ENCODE peak calls at places on chromosomes 3 and 15, in ten cellular contexts. O, X, C, J, R, M, D, F, L and S are unnamed samples.

GRCh38 chr3:58116161-58116955 is 94.4 kb downstream of the DNASE1L3 start:
- DNase-seq in O (no peak), X (no peak), C (peak), J (no peak), R (peak), M (no peak), D (no peak), F (no peak), L (no peak), S (peak)

GRCh38 chr3:171162986-171163723 is 136.6 kb upstream of the SLC2A2 start:
- DNase-seq in O (no peak), X (no peak), C (no peak), J (peak), R (no peak), M (no peak), D (no peak), F (no peak), L (no peak), S (no peak)

GRCh38 chr15:20340931-20341661 is 200.5 kb downstream of the GOLGA6L6 start:
- DNase-seq in O (no peak), X (peak), C (no peak), J (no peak), R (no peak), M (peak), D (peak), F (no peak), L (peak), S (no peak)

GRCh38 chr3:171811059-171811912 is 1.0 kb upstream of the PLD1 start:
- DNase-seq in O (peak), X (no peak), C (no peak), J (no peak), R (no peak), M (no peak), D (peak), F (no peak), L (no peak), S (no peak)

GRCh38 chr15:50148362-50148963 is 29.4 kb upstream of the ATP8B4 start:
- DNase-seq in O (peak), X (no peak), C (no peak), J (peak), R (peak), M (no peak), D (peak), F (no peak), L (peak), S (no peak)

GRCh38 chr15:43361313-43361903 is 9.4 kb downstream of the ZSCAN29 start:
- DNase-seq in O (no peak), X (no peak), C (no peak), J (no peak), R (peak), M (no peak), D (no peak), F (no peak), L (no peak), S (no peak)

GRCh38 chr3:53174346-53175250 is 13.6 kb downstream of the PRKCD start:
- DNase-seq in O (no peak), X (no peak), C (no peak), J (no peak), R (no peak), M (no peak), D (no peak), F (no peak), L (no peak), S (no peak)

GRCh38 chr15:58148633-58149032 is 10.5 kb downstream of the AQP9 start:
- DNase-seq in O (no peak), X (no peak), C (no peak), J (no peak), R (no peak), M (no peak), D (no peak), F (no peak), L (no peak), S (no peak)

GRCh38 chr3:183298708-183299153 is 45.7 kb downstream of the B3GNT5 start:
- DNase-seq in O (peak), X (peak), C (no peak), J (peak), R (peak), M (no peak), D (peak), F (no peak), L (no peak), S (no peak)

GRCh38 chr15:96353931-96354730 is 23.6 kb downstream of the NR2F2 start:
- DNase-seq in O (no peak), X (peak), C (no peak), J (peak), R (peak), M (peak), D (peak), F (no peak), L (peak), S (no peak)

GRCh38 chr15:41495736-41496599 is 2.3 kb downstream of the ITPKA start:
- DNase-seq in O (no peak), X (no peak), C (no peak), J (peak), R (peak), M (no peak), D (no peak), F (no peak), L (peak), S (no peak)

GRCh38 chr15:67105065-67105951 is 39.9 kb downstream of the SMAD3 start:
- DNase-seq in O (peak), X (peak), C (no peak), J (peak), R (no peak), M (peak), D (peak), F (no peak), L (no peak), S (no peak)

GRCh38 chr3:10437272-10437994 is 68.0 kb downstream of the ATP2B2 start:
- DNase-seq in O (no peak), X (no peak), C (peak), J (no peak), R (no peak), M (no peak), D (peak), F (no peak), L (no peak), S (no peak)

GRCh38 chr15:31434418-31435255 is 108.0 kb downstream of the KLF13 start:
- DNase-seq in O (no peak), X (peak), C (peak), J (no peak), R (no peak), M (no peak), D (peak), F (no peak), L (no peak), S (peak)